ENCODE peak calls at places on chromosome 16, in six cellular contexts. O is heart right ventricle, B is pancreas, N is neuronal stem cell, F is breast epithelium, X is fibroblast of lung. I is an unnamed sample.
A peak's percentile ranks its signal among the peaks of the same experiment; 100 is the strongest.

GRCh38 chr16:15031179-15031578 is 24.7 kb downstream of the NTAN1 start:
- DNase-seq in N (no peak), B (no peak), F (no peak), O (no peak), X (no peak), I (no peak)

GRCh38 chr16:75591001-75591852 is 25.0 kb downstream of the GABARAPL2 start:
- DNase-seq in B (no peak), O (peak; percentile 87), X (peak; percentile 67), F (peak; percentile 33), N (no peak), I (no peak)

GRCh38 chr16:87464691-87465300 is 28.0 kb downstream of the ZCCHC14 start:
- DNase-seq in F (peak; percentile 47), N (no peak), O (peak; percentile 81), B (peak; percentile 54), X (peak; percentile 98), I (peak; percentile 90)

GRCh38 chr16:17375388-17376304 is 95.1 kb downstream of the XYLT1 start:
- DNase-seq in O (no peak), F (no peak), B (no peak), X (no peak), N (no peak), I (peak; percentile 81)

GRCh38 chr16:19132898-19133297 is 19.1 kb downstream of the ITPRIPL2 start:
- DNase-seq in O (no peak), X (no peak), B (no peak), F (no peak), N (no peak), I (no peak)

GRCh38 chr16:89135166-89135565 is 36.4 kb upstream of the CDH15 start:
- DNase-seq in F (no peak), X (no peak), B (no peak), O (no peak), N (no peak), I (no peak)

GRCh38 chr16:60031751-60032150 is 1297.6 kb upstream of the GOT2 start:
- DNase-seq in B (no peak), F (no peak), X (no peak), N (no peak), O (no peak), I (no peak)

GRCh38 chr16:55900616-55901393 is 25.6 kb upstream of the CES5A start:
- DNase-seq in N (no peak), O (no peak), X (no peak), F (no peak), B (no peak), I (no peak)

GRCh38 chr16:63363738-63364137 is 1327.5 kb upstream of the CDH8 start:
- DNase-seq in X (no peak), B (no peak), F (no peak), O (no peak), N (no peak), I (no peak)

GRCh38 chr16:11667824-11668589 is at the start of gene SNN:
- DNase-seq in X (peak; percentile 78), N (peak; percentile 85), O (peak; percentile 88), B (peak; percentile 94), F (peak; percentile 83), I (peak; percentile 85)

GRCh38 chr16:84839054-84839453 is 19.3 kb downstream of the CRISPLD2 start:
- DNase-seq in X (peak; percentile 84), O (no peak), N (no peak), F (no peak), B (peak; percentile 8), I (peak; percentile 42)

GRCh38 chr16:13067648-13068047 is 166.2 kb downstream of the SHISA9 start:
- DNase-seq in B (no peak), F (no peak), X (no peak), N (no peak), O (no peak), I (no peak)

GRCh38 chr16:61937646-61938045 is 98.6 kb downstream of the CDH8 start:
- DNase-seq in O (no peak), X (no peak), B (no peak), F (no peak), N (no peak), I (no peak)

DNA sequence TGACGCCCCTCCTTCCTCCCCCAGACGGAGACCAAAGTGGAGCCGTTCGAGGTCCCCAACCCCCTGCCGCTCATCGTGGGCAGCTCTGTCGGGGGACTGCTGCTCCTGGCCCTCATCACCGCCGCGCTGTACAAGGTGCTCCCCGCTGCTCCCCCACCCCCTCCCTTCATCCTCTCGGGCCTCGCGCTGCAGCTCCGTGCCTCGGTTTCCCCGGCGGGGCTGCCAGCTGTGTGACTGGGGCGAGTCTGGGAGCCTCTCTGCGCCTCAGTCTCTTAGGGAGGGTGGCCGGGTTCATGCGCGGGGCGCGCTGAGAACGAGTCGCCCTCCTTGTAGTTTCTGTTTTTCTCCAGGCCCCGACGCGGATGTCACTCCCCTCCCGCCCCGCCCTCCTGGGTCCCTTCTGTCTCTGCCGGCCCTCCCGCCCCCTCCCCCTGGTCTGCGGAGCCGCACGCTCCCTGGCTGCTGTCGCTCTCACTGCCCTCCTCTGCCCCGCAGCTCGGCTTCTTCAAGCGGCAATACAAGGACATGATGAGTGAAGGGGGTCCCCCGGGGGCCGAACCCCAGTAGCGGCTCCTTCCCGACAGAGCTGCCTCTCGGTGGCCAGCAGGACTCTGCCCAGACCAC is 23.7 kb upstream of the ITGAX start:
- DNase-seq in X (no peak), O (no peak), F (no peak), B (no peak), N (no peak), I (no peak)
- H3K4me3 ChIP-seq in X (no peak overlapping the region), O (no peak overlapping the region), F (peak overlapping the region; percentile 65), B (peak overlapping the region; percentile 30), N (peak overlapping the region; percentile 22), I (no peak overlapping the region)

DNA sequence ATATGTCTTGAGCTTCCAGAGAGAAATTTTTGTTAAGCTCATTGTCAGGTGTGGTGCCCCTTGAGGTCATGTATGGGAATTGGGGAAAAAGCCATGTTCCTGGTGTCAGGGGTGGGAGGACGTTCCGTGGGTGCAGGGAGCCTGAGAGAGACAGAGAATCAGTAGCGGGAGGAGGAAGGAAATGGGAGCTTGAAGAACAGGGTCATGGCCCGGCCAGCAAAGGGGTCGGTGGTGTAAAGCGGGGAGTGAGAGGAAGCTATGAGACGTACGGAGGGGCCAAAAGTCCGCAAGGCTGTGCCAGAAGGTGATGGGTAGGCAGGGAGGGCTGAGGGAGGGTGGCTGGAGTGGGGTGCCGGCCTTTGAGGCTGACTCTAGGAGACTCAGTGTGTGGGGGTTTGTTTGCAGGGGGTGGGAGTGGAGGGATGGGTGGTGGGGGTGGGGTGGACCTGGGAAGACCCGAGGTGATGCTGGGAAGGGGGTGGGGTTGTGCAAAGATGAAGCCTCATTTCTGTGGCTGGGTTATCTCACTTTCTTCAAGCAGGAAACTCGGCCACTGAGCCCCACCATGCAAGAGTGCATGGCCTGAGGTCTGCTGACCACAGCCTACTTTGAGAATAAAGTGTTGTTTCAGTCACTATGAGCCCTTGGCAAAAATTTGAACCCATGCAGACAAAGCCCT is 63.6 kb downstream of the PLCG2 start:
- DNase-seq in F (no peak), X (no peak), B (no peak), O (no peak), N (no peak), I (no peak)
- H3K27ac ChIP-seq in F (no peak overlapping the region), X (no peak overlapping the region), B (no peak overlapping the region), O (no peak overlapping the region), N (no peak overlapping the region), I (no peak overlapping the region)

DNA sequence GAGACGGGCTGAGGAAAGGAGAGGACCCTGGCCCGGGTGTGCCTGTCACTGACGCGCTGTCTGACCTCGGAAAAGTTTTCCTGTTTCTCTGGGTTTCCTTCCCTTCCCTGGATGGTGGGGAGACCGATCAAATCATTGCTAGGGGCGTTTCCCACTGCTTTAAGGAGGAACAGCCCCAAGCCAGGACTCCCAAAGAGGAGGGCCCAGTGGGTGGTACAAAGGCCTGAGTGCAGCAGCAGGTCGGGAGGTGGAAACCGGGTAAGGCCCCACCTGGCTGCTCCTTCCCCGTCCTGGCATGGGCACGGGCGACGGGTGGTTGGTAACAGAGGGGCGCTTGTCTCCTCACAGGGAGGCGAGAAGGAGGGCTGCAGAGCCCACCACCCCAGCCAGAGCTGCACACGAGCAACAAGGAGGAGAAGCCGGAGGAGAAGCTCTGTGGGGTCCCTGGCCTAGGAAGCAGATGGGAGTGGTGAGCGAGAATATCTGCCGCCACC is 2.2 kb downstream of the SRL start:
- DNase-seq in N (no peak), O (no peak), X (no peak), F (no peak), B (no peak), I (no peak)
- H3K4me3 ChIP-seq in N (no peak overlapping the region), O (peak overlapping the region; percentile 57), X (no peak overlapping the region), F (peak overlapping the region; percentile 41), B (no peak overlapping the region), I (no peak overlapping the region)

DNA sequence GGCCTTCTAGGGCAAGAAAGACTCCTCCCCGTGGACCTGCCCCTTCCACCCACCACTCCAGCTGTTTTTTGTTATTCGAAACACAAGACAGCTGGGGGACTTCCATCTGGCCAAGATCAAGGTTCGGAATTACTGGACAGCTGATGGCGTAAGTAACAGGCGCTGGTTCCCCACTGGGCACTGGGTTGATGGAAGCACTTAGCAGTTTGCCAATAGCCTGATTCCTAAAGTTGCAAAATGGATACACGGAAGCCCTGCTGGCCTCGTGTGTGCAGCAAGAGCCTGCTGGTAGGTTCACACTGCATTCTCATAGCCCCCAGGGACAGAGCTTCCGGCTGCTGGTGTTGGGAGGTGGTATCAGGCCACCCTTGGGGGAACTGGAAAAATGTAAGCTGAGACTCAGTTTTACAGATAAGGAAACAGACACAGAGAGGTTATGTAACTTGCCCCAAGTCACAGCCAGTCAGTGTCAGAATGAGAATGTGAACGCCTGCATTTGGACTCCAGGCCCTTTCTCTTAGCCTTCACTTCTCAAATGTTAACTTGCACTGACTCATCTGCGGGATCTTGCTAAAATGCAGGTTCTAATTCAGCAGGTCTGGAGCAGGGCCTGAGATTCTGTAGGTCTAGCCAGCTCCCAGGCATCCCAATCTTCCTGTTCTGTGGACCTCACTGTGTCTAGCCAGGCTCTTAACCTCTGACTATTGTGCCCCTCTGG is 171.8 kb downstream of the KATNIP start:
- DNase-seq in X (peak; percentile 98), F (peak; percentile 42), N (no peak), O (peak; percentile 69), B (no peak), I (peak; percentile 25)
- H3K27ac ChIP-seq in X (peak overlapping the region; percentile 17), F (peak overlapping the region; percentile 86), N (no peak overlapping the region), O (peak overlapping the region; percentile 69), B (no peak overlapping the region), I (no peak overlapping the region)

GRCh38 chr16:68470461-68471150 is 22.3 kb upstream of the SMPD3 start:
- DNase-seq in F (no peak), B (no peak), O (peak; percentile 29), N (no peak), X (no peak), I (no peak)
- H3K4me3 ChIP-seq in F (peak overlapping the region; percentile 40), B (peak overlapping the region; percentile 27), O (peak overlapping the region; percentile 12), N (no peak overlapping the region), X (no peak overlapping the region), I (no peak overlapping the region)

DNA sequence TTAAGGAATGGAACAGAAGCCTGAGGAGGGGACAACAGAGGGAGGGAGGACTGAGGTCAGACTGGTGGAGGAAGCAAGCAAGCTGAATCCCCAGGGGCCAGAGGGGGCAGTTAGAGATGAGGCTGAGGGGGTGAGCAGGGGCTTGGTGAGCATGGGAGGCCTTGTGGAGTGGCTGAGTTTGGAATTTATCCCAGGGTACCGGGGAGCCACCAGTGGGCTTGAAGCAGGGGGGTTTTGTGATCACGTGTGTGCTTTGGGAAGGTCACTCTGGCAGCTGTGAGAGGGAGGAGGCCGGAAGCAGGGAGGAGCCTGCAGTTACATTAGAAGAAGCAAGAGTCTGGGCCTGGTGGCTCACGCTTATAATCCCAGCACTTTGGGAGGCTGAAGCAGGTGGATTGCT is 9.8 kb upstream of the CTCF start:
- DNase-seq in X (no peak), F (no peak), O (peak; percentile 52), N (no peak), B (peak; percentile 25), I (peak; percentile 36)
- H3K27ac ChIP-seq in X (no peak overlapping the region), F (no peak overlapping the region), O (peak overlapping the region; percentile 47), N (peak overlapping the region; percentile 31), B (peak overlapping the region; percentile 42), I (no peak overlapping the region)